ENCODE peak calls at places on chromosomes 6 and 20, in eight cellular contexts. One of them, this sample, is unnamed.
A peak's percentile ranks its signal among the peaks of the same experiment; 100 is the strongest.

GRCh38 chr6:1386310-1386709 is 3.1 kb upstream of the FOXF2 start:
- DNase-seq in heart left ventricle: no peak
- DNase-seq in activated T-helper 1 cell treated with anti-CD3 and anti-CD28 coated beads, Interleukin-2, amount 50 U/mL, for 16 hours: no peak
- DNase-seq in H4: no peak
- DNase-seq in upper lobe of left lung: no peak
- DNase-seq in activated T-helper 9 cell treated with anti-CD3 and anti-CD28 coated beads, Interleukin-2, amount 50 U/mL, for 16 hours: no peak
- DNase-seq in dermis blood vessel endothelial cell: no peak
- DNase-seq in NCI-H1105 treated with DMSO at 0.1 percent for 48 hours: no peak
- DNase-seq in this sample: no peak

GRCh38 chr6:34585512-34586045 is 29.4 kb upstream of the SPDEF start:
- DNase-seq in heart left ventricle: no peak
- DNase-seq in activated T-helper 1 cell treated with anti-CD3 and anti-CD28 coated beads, Interleukin-2, amount 50 U/mL, for 16 hours: no peak
- DNase-seq in H4: peak; percentile 29
- DNase-seq in upper lobe of left lung: no peak
- DNase-seq in activated T-helper 9 cell treated with anti-CD3 and anti-CD28 coated beads, Interleukin-2, amount 50 U/mL, for 16 hours: no peak
- DNase-seq in dermis blood vessel endothelial cell: peak; percentile 9
- DNase-seq in NCI-H1105 treated with DMSO at 0.1 percent for 48 hours: no peak
- DNase-seq in this sample: no peak

GRCh38 chr6:39342692-39343460 is 20.4 kb upstream of the KCNK16 start:
- DNase-seq in heart left ventricle: no peak
- DNase-seq in activated T-helper 1 cell treated with anti-CD3 and anti-CD28 coated beads, Interleukin-2, amount 50 U/mL, for 16 hours: no peak
- DNase-seq in H4: no peak
- DNase-seq in upper lobe of left lung: no peak
- DNase-seq in activated T-helper 9 cell treated with anti-CD3 and anti-CD28 coated beads, Interleukin-2, amount 50 U/mL, for 16 hours: no peak
- DNase-seq in dermis blood vessel endothelial cell: no peak
- DNase-seq in NCI-H1105 treated with DMSO at 0.1 percent for 48 hours: peak; percentile 9
- DNase-seq in this sample: no peak

GRCh38 chr6:169641461-169642085 is 60.3 kb downstream of the WDR27 start:
- DNase-seq in heart left ventricle: no peak
- DNase-seq in activated T-helper 1 cell treated with anti-CD3 and anti-CD28 coated beads, Interleukin-2, amount 50 U/mL, for 16 hours: no peak
- DNase-seq in H4: no peak
- DNase-seq in upper lobe of left lung: peak; percentile 57
- DNase-seq in activated T-helper 9 cell treated with anti-CD3 and anti-CD28 coated beads, Interleukin-2, amount 50 U/mL, for 16 hours: no peak
- DNase-seq in dermis blood vessel endothelial cell: no peak
- DNase-seq in NCI-H1105 treated with DMSO at 0.1 percent for 48 hours: no peak
- DNase-seq in this sample: no peak

GRCh38 chr20:44646641-44647274 is 4.7 kb downstream of the ADA start:
- DNase-seq in heart left ventricle: no peak
- DNase-seq in activated T-helper 1 cell treated with anti-CD3 and anti-CD28 coated beads, Interleukin-2, amount 50 U/mL, for 16 hours: no peak
- DNase-seq in H4: no peak
- DNase-seq in upper lobe of left lung: no peak
- DNase-seq in activated T-helper 9 cell treated with anti-CD3 and anti-CD28 coated beads, Interleukin-2, amount 50 U/mL, for 16 hours: no peak
- DNase-seq in dermis blood vessel endothelial cell: peak; percentile 73
- DNase-seq in NCI-H1105 treated with DMSO at 0.1 percent for 48 hours: no peak
- DNase-seq in this sample: no peak

GRCh38 chr6:7121704-7122241 is 14.0 kb downstream of the RREB1 start:
- DNase-seq in heart left ventricle: no peak
- DNase-seq in activated T-helper 1 cell treated with anti-CD3 and anti-CD28 coated beads, Interleukin-2, amount 50 U/mL, for 16 hours: no peak
- DNase-seq in H4: no peak
- DNase-seq in upper lobe of left lung: no peak
- DNase-seq in activated T-helper 9 cell treated with anti-CD3 and anti-CD28 coated beads, Interleukin-2, amount 50 U/mL, for 16 hours: no peak
- DNase-seq in dermis blood vessel endothelial cell: no peak
- DNase-seq in NCI-H1105 treated with DMSO at 0.1 percent for 48 hours: no peak
- DNase-seq in this sample: no peak

GRCh38 chr20:24837721-24838456 is 111.2 kb upstream of the CST7 start:
- DNase-seq in heart left ventricle: no peak
- DNase-seq in activated T-helper 1 cell treated with anti-CD3 and anti-CD28 coated beads, Interleukin-2, amount 50 U/mL, for 16 hours: no peak
- DNase-seq in H4: no peak
- DNase-seq in upper lobe of left lung: no peak
- DNase-seq in activated T-helper 9 cell treated with anti-CD3 and anti-CD28 coated beads, Interleukin-2, amount 50 U/mL, for 16 hours: no peak
- DNase-seq in dermis blood vessel endothelial cell: no peak
- DNase-seq in NCI-H1105 treated with DMSO at 0.1 percent for 48 hours: no peak
- DNase-seq in this sample: no peak

GRCh38 chr6:30837432-30837831 is 46.9 kb upstream of the DDR1 start:
- DNase-seq in heart left ventricle: no peak
- DNase-seq in activated T-helper 1 cell treated with anti-CD3 and anti-CD28 coated beads, Interleukin-2, amount 50 U/mL, for 16 hours: no peak
- DNase-seq in H4: no peak
- DNase-seq in upper lobe of left lung: no peak
- DNase-seq in activated T-helper 9 cell treated with anti-CD3 and anti-CD28 coated beads, Interleukin-2, amount 50 U/mL, for 16 hours: no peak
- DNase-seq in dermis blood vessel endothelial cell: no peak
- DNase-seq in NCI-H1105 treated with DMSO at 0.1 percent for 48 hours: no peak
- DNase-seq in this sample: no peak

GRCh38 chr6:109238405-109238804 is 143.1 kb downstream of the CEP57L1 start:
- DNase-seq in heart left ventricle: no peak
- DNase-seq in activated T-helper 1 cell treated with anti-CD3 and anti-CD28 coated beads, Interleukin-2, amount 50 U/mL, for 16 hours: no peak
- DNase-seq in H4: no peak
- DNase-seq in upper lobe of left lung: no peak
- DNase-seq in activated T-helper 9 cell treated with anti-CD3 and anti-CD28 coated beads, Interleukin-2, amount 50 U/mL, for 16 hours: no peak
- DNase-seq in dermis blood vessel endothelial cell: no peak
- DNase-seq in NCI-H1105 treated with DMSO at 0.1 percent for 48 hours: no peak
- DNase-seq in this sample: no peak

GRCh38 chr6:12313992-12314589 is 23.9 kb downstream of the EDN1 start:
- DNase-seq in heart left ventricle: no peak
- DNase-seq in activated T-helper 1 cell treated with anti-CD3 and anti-CD28 coated beads, Interleukin-2, amount 50 U/mL, for 16 hours: no peak
- DNase-seq in H4: no peak
- DNase-seq in upper lobe of left lung: no peak
- DNase-seq in activated T-helper 9 cell treated with anti-CD3 and anti-CD28 coated beads, Interleukin-2, amount 50 U/mL, for 16 hours: no peak
- DNase-seq in dermis blood vessel endothelial cell: peak; percentile 89
- DNase-seq in NCI-H1105 treated with DMSO at 0.1 percent for 48 hours: no peak
- DNase-seq in this sample: no peak

GRCh38 chr6:116217069-116217468 is 36.8 kb downstream of the TSPYL4 start:
- DNase-seq in heart left ventricle: no peak
- DNase-seq in activated T-helper 1 cell treated with anti-CD3 and anti-CD28 coated beads, Interleukin-2, amount 50 U/mL, for 16 hours: no peak
- DNase-seq in H4: peak; percentile 12
- DNase-seq in upper lobe of left lung: no peak
- DNase-seq in activated T-helper 9 cell treated with anti-CD3 and anti-CD28 coated beads, Interleukin-2, amount 50 U/mL, for 16 hours: no peak
- DNase-seq in dermis blood vessel endothelial cell: peak; percentile 63
- DNase-seq in NCI-H1105 treated with DMSO at 0.1 percent for 48 hours: peak; percentile 16
- DNase-seq in this sample: no peak

GRCh38 chr6:55729665-55730064 is 145.7 kb downstream of the BMP5 start:
- DNase-seq in heart left ventricle: no peak
- DNase-seq in activated T-helper 1 cell treated with anti-CD3 and anti-CD28 coated beads, Interleukin-2, amount 50 U/mL, for 16 hours: no peak
- DNase-seq in H4: no peak
- DNase-seq in upper lobe of left lung: no peak
- DNase-seq in activated T-helper 9 cell treated with anti-CD3 and anti-CD28 coated beads, Interleukin-2, amount 50 U/mL, for 16 hours: no peak
- DNase-seq in dermis blood vessel endothelial cell: no peak
- DNase-seq in NCI-H1105 treated with DMSO at 0.1 percent for 48 hours: no peak
- DNase-seq in this sample: no peak

GRCh38 chr6:112027942-112028674 is 25.8 kb upstream of the CCN6 start:
- DNase-seq in heart left ventricle: no peak
- DNase-seq in activated T-helper 1 cell treated with anti-CD3 and anti-CD28 coated beads, Interleukin-2, amount 50 U/mL, for 16 hours: no peak
- DNase-seq in H4: no peak
- DNase-seq in upper lobe of left lung: no peak
- DNase-seq in activated T-helper 9 cell treated with anti-CD3 and anti-CD28 coated beads, Interleukin-2, amount 50 U/mL, for 16 hours: no peak
- DNase-seq in dermis blood vessel endothelial cell: no peak
- DNase-seq in NCI-H1105 treated with DMSO at 0.1 percent for 48 hours: no peak
- DNase-seq in this sample: no peak

GRCh38 chr20:25042531-25043498 is 15.1 kb downstream of the ACSS1 start:
- DNase-seq in heart left ventricle: peak; percentile 85
- DNase-seq in activated T-helper 1 cell treated with anti-CD3 and anti-CD28 coated beads, Interleukin-2, amount 50 U/mL, for 16 hours: no peak
- DNase-seq in H4: no peak
- DNase-seq in upper lobe of left lung: no peak
- DNase-seq in activated T-helper 9 cell treated with anti-CD3 and anti-CD28 coated beads, Interleukin-2, amount 50 U/mL, for 16 hours: no peak
- DNase-seq in dermis blood vessel endothelial cell: no peak
- DNase-seq in NCI-H1105 treated with DMSO at 0.1 percent for 48 hours: no peak
- DNase-seq in this sample: no peak

GRCh38 chr6:132205946-132206345 is 195.3 kb downstream of the MOXD1 start:
- DNase-seq in heart left ventricle: no peak
- DNase-seq in activated T-helper 1 cell treated with anti-CD3 and anti-CD28 coated beads, Interleukin-2, amount 50 U/mL, for 16 hours: no peak
- DNase-seq in H4: no peak
- DNase-seq in upper lobe of left lung: no peak
- DNase-seq in activated T-helper 9 cell treated with anti-CD3 and anti-CD28 coated beads, Interleukin-2, amount 50 U/mL, for 16 hours: no peak
- DNase-seq in dermis blood vessel endothelial cell: no peak
- DNase-seq in NCI-H1105 treated with DMSO at 0.1 percent for 48 hours: no peak
- DNase-seq in this sample: no peak

GRCh38 chr20:56343861-56344381 is 14.9 kb upstream of the FAM210B start:
- DNase-seq in heart left ventricle: peak; percentile 37
- DNase-seq in activated T-helper 1 cell treated with anti-CD3 and anti-CD28 coated beads, Interleukin-2, amount 50 U/mL, for 16 hours: no peak
- DNase-seq in H4: peak; percentile 25
- DNase-seq in upper lobe of left lung: peak; percentile 90
- DNase-seq in activated T-helper 9 cell treated with anti-CD3 and anti-CD28 coated beads, Interleukin-2, amount 50 U/mL, for 16 hours: peak; percentile 5
- DNase-seq in dermis blood vessel endothelial cell: peak; percentile 71
- DNase-seq in NCI-H1105 treated with DMSO at 0.1 percent for 48 hours: peak; percentile 13
- DNase-seq in this sample: peak; percentile 15

GRCh38 chr6:70299456-70299855 is 3.4 kb downstream of the COL9A1 start:
- DNase-seq in heart left ventricle: no peak
- DNase-seq in activated T-helper 1 cell treated with anti-CD3 and anti-CD28 coated beads, Interleukin-2, amount 50 U/mL, for 16 hours: no peak
- DNase-seq in H4: no peak
- DNase-seq in upper lobe of left lung: no peak
- DNase-seq in activated T-helper 9 cell treated with anti-CD3 and anti-CD28 coated beads, Interleukin-2, amount 50 U/mL, for 16 hours: no peak
- DNase-seq in dermis blood vessel endothelial cell: peak; percentile 17
- DNase-seq in NCI-H1105 treated with DMSO at 0.1 percent for 48 hours: no peak
- DNase-seq in this sample: no peak

GRCh38 chr6:148846778-148847761 is 100.2 kb downstream of the UST start:
- DNase-seq in heart left ventricle: no peak
- DNase-seq in activated T-helper 1 cell treated with anti-CD3 and anti-CD28 coated beads, Interleukin-2, amount 50 U/mL, for 16 hours: no peak
- DNase-seq in H4: no peak
- DNase-seq in upper lobe of left lung: no peak
- DNase-seq in activated T-helper 9 cell treated with anti-CD3 and anti-CD28 coated beads, Interleukin-2, amount 50 U/mL, for 16 hours: no peak
- DNase-seq in dermis blood vessel endothelial cell: no peak
- DNase-seq in NCI-H1105 treated with DMSO at 0.1 percent for 48 hours: no peak
- DNase-seq in this sample: no peak

GRCh38 chr6:138107078-138107751 is at the start of gene PERP:
- DNase-seq in heart left ventricle: peak; percentile 80
- DNase-seq in activated T-helper 1 cell treated with anti-CD3 and anti-CD28 coated beads, Interleukin-2, amount 50 U/mL, for 16 hours: peak; percentile 54
- DNase-seq in H4: peak; percentile 12
- DNase-seq in upper lobe of left lung: peak; percentile 94
- DNase-seq in activated T-helper 9 cell treated with anti-CD3 and anti-CD28 coated beads, Interleukin-2, amount 50 U/mL, for 16 hours: peak; percentile 64
- DNase-seq in dermis blood vessel endothelial cell: peak; percentile 55
- DNase-seq in NCI-H1105 treated with DMSO at 0.1 percent for 48 hours: peak; percentile 80
- DNase-seq in this sample: no peak

GRCh38 chr20:16222859-16223411 is 350.3 kb downstream of the KIF16B start:
- DNase-seq in heart left ventricle: no peak
- DNase-seq in activated T-helper 1 cell treated with anti-CD3 and anti-CD28 coated beads, Interleukin-2, amount 50 U/mL, for 16 hours: no peak
- DNase-seq in H4: peak; percentile 30
- DNase-seq in upper lobe of left lung: no peak
- DNase-seq in activated T-helper 9 cell treated with anti-CD3 and anti-CD28 coated beads, Interleukin-2, amount 50 U/mL, for 16 hours: no peak
- DNase-seq in dermis blood vessel endothelial cell: no peak
- DNase-seq in NCI-H1105 treated with DMSO at 0.1 percent for 48 hours: no peak
- DNase-seq in this sample: no peak

GRCh38 chr6:72857791-72858190 is 235.9 kb downstream of the KCNQ5 start:
- DNase-seq in heart left ventricle: no peak
- DNase-seq in activated T-helper 1 cell treated with anti-CD3 and anti-CD28 coated beads, Interleukin-2, amount 50 U/mL, for 16 hours: no peak
- DNase-seq in H4: no peak
- DNase-seq in upper lobe of left lung: no peak
- DNase-seq in activated T-helper 9 cell treated with anti-CD3 and anti-CD28 coated beads, Interleukin-2, amount 50 U/mL, for 16 hours: no peak
- DNase-seq in dermis blood vessel endothelial cell: no peak
- DNase-seq in NCI-H1105 treated with DMSO at 0.1 percent for 48 hours: no peak
- DNase-seq in this sample: no peak

GRCh38 chr6:124870611-124871201 is 91.5 kb upstream of the RNF217 start:
- DNase-seq in heart left ventricle: no peak
- DNase-seq in activated T-helper 1 cell treated with anti-CD3 and anti-CD28 coated beads, Interleukin-2, amount 50 U/mL, for 16 hours: no peak
- DNase-seq in H4: no peak
- DNase-seq in upper lobe of left lung: no peak
- DNase-seq in activated T-helper 9 cell treated with anti-CD3 and anti-CD28 coated beads, Interleukin-2, amount 50 U/mL, for 16 hours: no peak
- DNase-seq in dermis blood vessel endothelial cell: peak; percentile 69
- DNase-seq in NCI-H1105 treated with DMSO at 0.1 percent for 48 hours: peak; percentile 55
- DNase-seq in this sample: no peak

GRCh38 chr6:167573461-167574215 is 248.8 kb downstream of the TTLL2 start:
- DNase-seq in heart left ventricle: no peak
- DNase-seq in activated T-helper 1 cell treated with anti-CD3 and anti-CD28 coated beads, Interleukin-2, amount 50 U/mL, for 16 hours: no peak
- DNase-seq in H4: no peak
- DNase-seq in upper lobe of left lung: no peak
- DNase-seq in activated T-helper 9 cell treated with anti-CD3 and anti-CD28 coated beads, Interleukin-2, amount 50 U/mL, for 16 hours: no peak
- DNase-seq in dermis blood vessel endothelial cell: no peak
- DNase-seq in NCI-H1105 treated with DMSO at 0.1 percent for 48 hours: no peak
- DNase-seq in this sample: no peak

GRCh38 chr6:118719351-118720124 is 68.1 kb upstream of the CEP85L start:
- DNase-seq in heart left ventricle: no peak
- DNase-seq in activated T-helper 1 cell treated with anti-CD3 and anti-CD28 coated beads, Interleukin-2, amount 50 U/mL, for 16 hours: no peak
- DNase-seq in H4: no peak
- DNase-seq in upper lobe of left lung: no peak
- DNase-seq in activated T-helper 9 cell treated with anti-CD3 and anti-CD28 coated beads, Interleukin-2, amount 50 U/mL, for 16 hours: no peak
- DNase-seq in dermis blood vessel endothelial cell: no peak
- DNase-seq in NCI-H1105 treated with DMSO at 0.1 percent for 48 hours: no peak
- DNase-seq in this sample: no peak